ENCODE peak calls at places on chromosomes 5 and 9, in six cellular contexts. One of them, this sample, is unnamed.

GRCh38 chr5:10485897-10486296 is 44.2 kb downstream of the ROPN1L start:
- DNase-seq in IMR-90: no peak
- DNase-seq in trophoblast cell: no peak
- DNase-seq in mesenchymal stem cell: no peak
- DNase-seq in H9: no peak
- DNase-seq in H1: no peak
- DNase-seq in this sample: no peak

GRCh38 chr9:13690595-13690994 is 411.1 kb upstream of the MPDZ start:
- DNase-seq in IMR-90: peak; percentile 29
- DNase-seq in trophoblast cell: no peak
- DNase-seq in mesenchymal stem cell: no peak
- DNase-seq in H1: no peak
- DNase-seq in H9: no peak
- DNase-seq in this sample: no peak

GRCh38 chr5:130032807-130033206 is 128.5 kb downstream of the CHSY3 start:
- DNase-seq in mesenchymal stem cell: no peak
- DNase-seq in H9: no peak
- DNase-seq in IMR-90: no peak
- DNase-seq in H1: no peak
- DNase-seq in trophoblast cell: no peak
- DNase-seq in this sample: no peak

GRCh38 chr5:96037128-96037527 is 75.5 kb upstream of the ELL2 start:
- DNase-seq in mesenchymal stem cell: no peak
- DNase-seq in IMR-90: peak; percentile 59
- DNase-seq in H9: no peak
- DNase-seq in trophoblast cell: no peak
- DNase-seq in H1: no peak
- DNase-seq in this sample: no peak

GRCh38 chr9:15104826-15105420 is 194.7 kb upstream of the FREM1 start:
- DNase-seq in H9: peak; percentile 41
- DNase-seq in H1: peak; percentile 53
- DNase-seq in IMR-90: peak; percentile 46
- DNase-seq in mesenchymal stem cell: peak; percentile 45
- DNase-seq in trophoblast cell: no peak
- DNase-seq in this sample: peak; percentile 9

GRCh38 chr9:15531380-15531779 is 20.6 kb upstream of the PSIP1 start:
- DNase-seq in IMR-90: no peak
- DNase-seq in H9: no peak
- DNase-seq in trophoblast cell: no peak
- DNase-seq in mesenchymal stem cell: no peak
- DNase-seq in H1: no peak
- DNase-seq in this sample: no peak

GRCh38 chr5:82356808-82357671 is 78.9 kb upstream of the RPS23 start:
- DNase-seq in H9: peak; percentile 50
- DNase-seq in trophoblast cell: no peak
- DNase-seq in mesenchymal stem cell: peak; percentile 54
- DNase-seq in H1: no peak
- DNase-seq in IMR-90: peak; percentile 94
- DNase-seq in this sample: no peak

GRCh38 chr9:82961504-82962125 is 101.3 kb downstream of the RASEF start:
- DNase-seq in H9: peak; percentile 82
- DNase-seq in trophoblast cell: peak; percentile 41
- DNase-seq in IMR-90: peak; percentile 70
- DNase-seq in mesenchymal stem cell: peak; percentile 79
- DNase-seq in H1: peak; percentile 83
- DNase-seq in this sample: peak; percentile 85

GRCh38 chr9:29625292-29625731 is 2052.0 kb upstream of the C9orf72 start:
- DNase-seq in H9: no peak
- DNase-seq in H1: no peak
- DNase-seq in mesenchymal stem cell: peak; percentile 92
- DNase-seq in IMR-90: no peak
- DNase-seq in trophoblast cell: no peak
- DNase-seq in this sample: no peak

GRCh38 chr5:15929616-15930303 is 249.8 kb downstream of the MARCHF11 start:
- DNase-seq in IMR-90: peak; percentile 90
- DNase-seq in trophoblast cell: no peak
- DNase-seq in H9: no peak
- DNase-seq in H1: no peak
- DNase-seq in mesenchymal stem cell: peak; percentile 15
- DNase-seq in this sample: no peak

GRCh38 chr9:69326261-69326660 is 1.2 kb downstream of the ENTREP1 start:
- DNase-seq in trophoblast cell: no peak
- DNase-seq in H1: no peak
- DNase-seq in IMR-90: no peak
- DNase-seq in mesenchymal stem cell: no peak
- DNase-seq in H9: no peak
- DNase-seq in this sample: no peak

GRCh38 chr5:124289641-124290201 is 456.7 kb downstream of the ZNF608 start:
- DNase-seq in trophoblast cell: no peak
- DNase-seq in H9: peak; percentile 90
- DNase-seq in H1: peak; percentile 47
- DNase-seq in mesenchymal stem cell: no peak
- DNase-seq in IMR-90: no peak
- DNase-seq in this sample: no peak

GRCh38 chr9:123544007-123544827 is 188.2 kb downstream of the CRB2 start:
- DNase-seq in trophoblast cell: no peak
- DNase-seq in mesenchymal stem cell: peak; percentile 55
- DNase-seq in IMR-90: peak; percentile 54
- DNase-seq in H1: no peak
- DNase-seq in H9: no peak
- DNase-seq in this sample: peak; percentile 39

GRCh38 chr9:8850916-8851315 is 1051.3 kb upstream of the DMAC1 start:
- DNase-seq in trophoblast cell: no peak
- DNase-seq in H1: no peak
- DNase-seq in H9: no peak
- DNase-seq in IMR-90: no peak
- DNase-seq in mesenchymal stem cell: no peak
- DNase-seq in this sample: no peak

GRCh38 chr5:144205141-144205551 is 34.5 kb downstream of the KCTD16 start:
- DNase-seq in mesenchymal stem cell: peak; percentile 49
- DNase-seq in H9: peak; percentile 70
- DNase-seq in IMR-90: peak; percentile 50
- DNase-seq in H1: peak; percentile 76
- DNase-seq in trophoblast cell: no peak
- DNase-seq in this sample: no peak

GRCh38 chr5:32339198-32339597 is 26.5 kb upstream of the MTMR12 start:
- DNase-seq in H1: no peak
- DNase-seq in trophoblast cell: no peak
- DNase-seq in H9: no peak
- DNase-seq in mesenchymal stem cell: peak; percentile 18
- DNase-seq in IMR-90: peak; percentile 16
- DNase-seq in this sample: peak; percentile 42

GRCh38 chr9:16824545-16825041 is 45.9 kb downstream of the BNC2 start:
- DNase-seq in IMR-90: peak; percentile 85
- DNase-seq in mesenchymal stem cell: peak; percentile 67
- DNase-seq in trophoblast cell: peak; percentile 85
- DNase-seq in H1: no peak
- DNase-seq in H9: peak; percentile 39
- DNase-seq in this sample: no peak

GRCh38 chr5:1536298-1537165 is 12.8 kb upstream of the LPCAT1 start:
- DNase-seq in H1: peak; percentile 29
- DNase-seq in H9: peak; percentile 16
- DNase-seq in mesenchymal stem cell: peak; percentile 48
- DNase-seq in trophoblast cell: peak; percentile 86
- DNase-seq in IMR-90: peak; percentile 20
- DNase-seq in this sample: no peak

GRCh38 chr9:13139641-13140171 is 139.8 kb downstream of the MPDZ start:
- DNase-seq in H1: no peak
- DNase-seq in mesenchymal stem cell: peak; percentile 86
- DNase-seq in IMR-90: peak; percentile 91
- DNase-seq in H9: no peak
- DNase-seq in trophoblast cell: no peak
- DNase-seq in this sample: peak; percentile 26

GRCh38 chr5:75756991-75757390 is 39.8 kb upstream of the POC5 start:
- DNase-seq in H9: no peak
- DNase-seq in H1: no peak
- DNase-seq in mesenchymal stem cell: no peak
- DNase-seq in trophoblast cell: no peak
- DNase-seq in IMR-90: peak; percentile 11
- DNase-seq in this sample: no peak

GRCh38 chr5:75054110-75054930 is 2.0 kb upstream of the GCNT4 start:
- DNase-seq in H9: peak; percentile 83
- DNase-seq in trophoblast cell: no peak
- DNase-seq in mesenchymal stem cell: no peak
- DNase-seq in IMR-90: peak; percentile 34
- DNase-seq in H1: peak; percentile 79
- DNase-seq in this sample: peak; percentile 38

GRCh38 chr5:5505848-5506247 is 83.4 kb downstream of the ICE1 start:
- DNase-seq in mesenchymal stem cell: no peak
- DNase-seq in H1: no peak
- DNase-seq in H9: no peak
- DNase-seq in trophoblast cell: no peak
- DNase-seq in IMR-90: no peak
- DNase-seq in this sample: no peak
- H3K14ac ChIP-seq in mesenchymal stem cell: no peak overlapping the region
- H3K14ac ChIP-seq in H1: no peak overlapping the region
- H3K14ac ChIP-seq in H9: no peak overlapping the region
- H3K14ac ChIP-seq in trophoblast cell: no peak overlapping the region
- H3K14ac ChIP-seq in IMR-90: no peak overlapping the region
- H3K14ac ChIP-seq in this sample: no peak overlapping the region

GRCh38 chr5:141760193-141760592 is 78.2 kb upstream of the ARAP3 start:
- DNase-seq in mesenchymal stem cell: no peak
- DNase-seq in H1: no peak
- DNase-seq in trophoblast cell: no peak
- DNase-seq in IMR-90: no peak
- DNase-seq in H9: no peak
- DNase-seq in this sample: no peak

GRCh38 chr5:141760753-141761152 is 78.7 kb upstream of the ARAP3 start:
- DNase-seq in trophoblast cell: no peak
- DNase-seq in mesenchymal stem cell: no peak
- DNase-seq in H1: no peak
- DNase-seq in H9: no peak
- DNase-seq in IMR-90: no peak
- DNase-seq in this sample: no peak

GRCh38 chr5:141762790-141763368 is 80.8 kb upstream of the ARAP3 start:
- DNase-seq in H1: no peak
- DNase-seq in trophoblast cell: peak; percentile 41
- DNase-seq in mesenchymal stem cell: no peak
- DNase-seq in H9: no peak
- DNase-seq in IMR-90: no peak
- DNase-seq in this sample: no peak

GRCh38 chr5:141763526-141763925 is 81.5 kb upstream of the ARAP3 start:
- DNase-seq in trophoblast cell: no peak
- DNase-seq in IMR-90: no peak
- DNase-seq in mesenchymal stem cell: no peak
- DNase-seq in H9: no peak
- DNase-seq in H1: no peak
- DNase-seq in this sample: no peak

DNA sequence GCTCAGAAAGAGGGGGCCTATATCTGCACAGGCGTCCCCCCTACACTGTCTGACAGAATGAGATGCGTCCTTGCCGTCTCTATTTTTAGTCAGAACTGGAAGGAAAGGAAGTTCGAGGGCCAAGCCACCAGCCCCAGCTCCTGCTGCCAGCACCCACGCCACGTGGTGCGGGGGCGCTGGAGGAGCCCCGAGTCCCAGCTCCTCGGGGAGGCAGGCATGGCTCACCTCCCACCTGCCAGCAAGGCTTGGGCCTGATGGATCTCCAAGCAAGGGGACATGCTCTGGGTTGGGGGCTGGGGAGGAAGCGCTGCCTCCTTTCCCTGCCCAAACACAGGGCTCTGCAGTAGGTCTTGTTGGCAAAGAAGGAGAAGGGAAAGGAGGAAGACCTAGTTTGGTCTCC is 80.3 kb upstream of the ARAP3 start:
- DNase-seq in H1: no peak
- DNase-seq in IMR-90: no peak
- DNase-seq in H9: no peak
- DNase-seq in trophoblast cell: no peak
- DNase-seq in mesenchymal stem cell: no peak
- DNase-seq in this sample: no peak
- H3K4me2 ChIP-seq in H1: no peak overlapping the region
- H3K4me2 ChIP-seq in IMR-90: no peak overlapping the region
- H3K4me2 ChIP-seq in H9: no peak overlapping the region
- H3K4me2 ChIP-seq in trophoblast cell: no peak overlapping the region
- H3K4me2 ChIP-seq in mesenchymal stem cell: no peak overlapping the region
- H3K4me2 ChIP-seq in this sample: no peak overlapping the region

GRCh38 chr9:136565075-136565721 is 19.4 kb upstream of the NOTCH1 start:
- DNase-seq in IMR-90: no peak
- DNase-seq in H1: no peak
- DNase-seq in trophoblast cell: no peak
- DNase-seq in H9: no peak
- DNase-seq in mesenchymal stem cell: peak; percentile 64
- DNase-seq in this sample: no peak
- H3K23ac ChIP-seq in IMR-90: no peak overlapping the region
- H3K23ac ChIP-seq in H1: no peak overlapping the region
- H3K23ac ChIP-seq in trophoblast cell: no peak overlapping the region
- H3K23ac ChIP-seq in H9: no peak overlapping the region
- H3K23ac ChIP-seq in mesenchymal stem cell: no peak overlapping the region
- H3K23ac ChIP-seq in this sample: no peak overlapping the region

GRCh38 chr5:61344187-61344944 is 12.3 kb downstream of the ZSWIM6 start:
- DNase-seq in H1: no peak
- DNase-seq in IMR-90: peak; percentile 33
- DNase-seq in H9: no peak
- DNase-seq in mesenchymal stem cell: peak; percentile 64
- DNase-seq in trophoblast cell: no peak
- DNase-seq in this sample: no peak

GRCh38 chr5:61346511-61346910 is 14.5 kb downstream of the ZSWIM6 start:
- DNase-seq in mesenchymal stem cell: peak; percentile 64
- DNase-seq in trophoblast cell: no peak
- DNase-seq in H9: no peak
- DNase-seq in IMR-90: peak; percentile 63
- DNase-seq in H1: no peak
- DNase-seq in this sample: no peak

GRCh38 chr5:61339764-61340163 is 7.7 kb downstream of the ZSWIM6 start:
- DNase-seq in mesenchymal stem cell: no peak
- DNase-seq in H9: no peak
- DNase-seq in trophoblast cell: no peak
- DNase-seq in IMR-90: no peak
- DNase-seq in H1: no peak
- DNase-seq in this sample: no peak

GRCh38 chr5:61340775-61341361 is 8.8 kb downstream of the ZSWIM6 start:
- DNase-seq in IMR-90: no peak
- DNase-seq in trophoblast cell: no peak
- DNase-seq in H9: no peak
- DNase-seq in mesenchymal stem cell: no peak
- DNase-seq in H1: no peak
- DNase-seq in this sample: no peak

GRCh38 chr5:61342066-61342465 is 10.0 kb downstream of the ZSWIM6 start:
- DNase-seq in IMR-90: peak; percentile 70
- DNase-seq in H9: no peak
- DNase-seq in H1: no peak
- DNase-seq in mesenchymal stem cell: peak; percentile 75
- DNase-seq in trophoblast cell: peak; percentile 76
- DNase-seq in this sample: no peak
- H3K14ac ChIP-seq in IMR-90: no peak overlapping the region
- H3K14ac ChIP-seq in H9: no peak overlapping the region
- H3K14ac ChIP-seq in H1: no peak overlapping the region
- H3K14ac ChIP-seq in mesenchymal stem cell: no peak overlapping the region
- H3K14ac ChIP-seq in trophoblast cell: no peak overlapping the region
- H3K14ac ChIP-seq in this sample: no peak overlapping the region

GRCh38 chr5:172716796-172717313 is 54.1 kb downstream of the DUSP1 start:
- DNase-seq in mesenchymal stem cell: peak; percentile 83
- DNase-seq in trophoblast cell: peak; percentile 76
- DNase-seq in H9: peak; percentile 83
- DNase-seq in IMR-90: peak; percentile 80
- DNase-seq in H1: peak; percentile 93
- DNase-seq in this sample: peak; percentile 79
- H3K4me2 ChIP-seq in mesenchymal stem cell: no peak overlapping the region
- H3K4me2 ChIP-seq in trophoblast cell: no peak overlapping the region
- H3K4me2 ChIP-seq in H9: peak overlapping the region; percentile 19
- H3K4me2 ChIP-seq in IMR-90: peak overlapping the region; percentile 9
- H3K4me2 ChIP-seq in H1: no peak overlapping the region
- H3K4me2 ChIP-seq in this sample: no peak overlapping the region